ENCODE peak calls at places on chromosomes 13 and 19, in eight cellular contexts. W, F, U, O, B, X, Q and S are unnamed samples.

GRCh38 chr19:54189020-54189667 is at the start of gene MBOAT7:
- ATAC-seq in W (peak; percentile 7), F (peak; percentile 9), U (no peak), O (peak; percentile 25), B (peak; percentile 3), X (peak; percentile 8), Q (peak; percentile 4), S (peak; percentile 35)

GRCh38 chr19:33269016-33269415 is 33.3 kb downstream of the CEBPA start:
- ATAC-seq in W (no peak), F (no peak), U (no peak), O (no peak), B (no peak), X (no peak), Q (no peak), S (no peak)

GRCh38 chr19:2176336-2176994 is 12.7 kb downstream of the DOT1L start:
- ATAC-seq in W (peak; percentile 65), F (no peak), U (no peak), O (peak; percentile 90), B (no peak), X (no peak), Q (no peak), S (no peak)

GRCh38 chr13:76223565-76223964 is 587.4 kb downstream of the LMO7 start:
- ATAC-seq in W (peak; percentile 81), F (no peak), U (no peak), O (no peak), B (no peak), X (no peak), Q (no peak), S (no peak)

GRCh38 chr19:45804959-45805230 is 10.2 kb downstream of the RSPH6A start:
- ATAC-seq in W (no peak), F (no peak), U (no peak), O (no peak), B (no peak), X (no peak), Q (no peak), S (no peak)

GRCh38 chr19:51489113-51489512 is 10.8 kb downstream of the CEACAM18 start:
- ATAC-seq in W (no peak), F (no peak), U (no peak), O (no peak), B (peak; percentile 89), X (no peak), Q (no peak), S (no peak)

GRCh38 chr13:36157475-36157874 is 26.3 kb upstream of the DCLK1 start:
- ATAC-seq in W (no peak), F (peak; percentile 77), U (no peak), O (no peak), B (no peak), X (no peak), Q (no peak), S (no peak)

GRCh38 chr13:49371943-49372636 is 71.8 kb downstream of the CAB39L start:
- ATAC-seq in W (no peak), F (no peak), U (peak; percentile 56), O (no peak), B (no peak), X (no peak), Q (peak; percentile 33), S (peak; percentile 47)

GRCh38 chr19:45499196-45500180 is 1.2 kb downstream of the PPM1N start:
- ATAC-seq in W (peak; percentile 29), F (no peak), U (peak; percentile 21), O (peak; percentile 13), B (peak; percentile 47), X (no peak), Q (peak; percentile 24), S (peak; percentile 3)

GRCh38 chr19:17721821-17722220 is 2.5 kb downstream of the MAP1S start:
- ATAC-seq in W (peak; percentile 67), F (no peak), U (no peak), O (peak; percentile 52), B (peak; percentile 8), X (no peak), Q (no peak), S (no peak)

GRCh38 chr19:29714953-29715694 is at the start of gene C19orf12:
- ATAC-seq in W (peak; percentile 89), F (peak; percentile 87), U (peak; percentile 54), O (peak; percentile 93), B (peak; percentile 74), X (peak; percentile 86), Q (peak; percentile 53), S (peak; percentile 88)

GRCh38 chr19:35272954-35273649 is 4.3 kb downstream of the USF2 start:
- ATAC-seq in W (no peak), F (no peak), U (no peak), O (no peak), B (no peak), X (no peak), Q (no peak), S (no peak)

GRCh38 chr13:89076622-89077021 is 1405.5 kb downstream of the SLITRK5 start:
- ATAC-seq in W (no peak), F (no peak), U (no peak), O (no peak), B (no peak), X (no peak), Q (no peak), S (no peak)

GRCh38 chr13:22596157-22596863 is 584.5 kb upstream of the SGCG start:
- ATAC-seq in W (no peak), F (no peak), U (no peak), O (no peak), B (no peak), X (no peak), Q (no peak), S (no peak)

GRCh38 chr19:34512254-34512796 is 30.8 kb downstream of the WTIP start:
- ATAC-seq in W (peak; percentile 34), F (no peak), U (no peak), O (no peak), B (no peak), X (no peak), Q (no peak), S (peak; percentile 31)

GRCh38 chr13:23695196-23695595 is 125.0 kb downstream of the TNFRSF19 start:
- ATAC-seq in W (peak; percentile 59), F (no peak), U (no peak), O (no peak), B (no peak), X (no peak), Q (no peak), S (peak; percentile 2)

GRCh38 chr13:98478134-98479129 is 98.5 kb downstream of the STK24 start:
- ATAC-seq in W (no peak), F (no peak), U (no peak), O (no peak), B (peak; percentile 8), X (no peak), Q (no peak), S (peak; percentile 63)

GRCh38 chr19:34480971-34481821 is at the start of gene WTIP:
- ATAC-seq in W (peak; percentile 82), F (peak; percentile 81), U (no peak), O (peak; percentile 89), B (no peak), X (peak; percentile 91), Q (no peak), S (no peak)

GRCh38 chr13:114131581-114132418 is 623 bp downstream of the RASA3 start:
- ATAC-seq in W (peak; percentile 42), F (peak; percentile 39), U (peak; percentile 8), O (peak; percentile 35), B (no peak), X (peak; percentile 24), Q (peak; percentile 9), S (peak; percentile 2)

GRCh38 chr13:39051157-39051556 is 12.9 kb downstream of the NHLRC3 start:
- ATAC-seq in W (no peak), F (no peak), U (no peak), O (no peak), B (no peak), X (no peak), Q (no peak), S (no peak)

GRCh38 chr19:10981496-10981895 is 20.7 kb downstream of the SMARCA4 start:
- ATAC-seq in W (no peak), F (no peak), U (no peak), O (no peak), B (no peak), X (no peak), Q (no peak), S (no peak)

GRCh38 chr13:93398167-93398566 is 171.6 kb downstream of the GPC6 start:
- ATAC-seq in W (no peak), F (no peak), U (no peak), O (no peak), B (no peak), X (peak; percentile 31), Q (no peak), S (no peak)

GRCh38 chr13:49340161-49340560 is 92.4 kb downstream of the CDADC1 start:
- ATAC-seq in W (no peak), F (no peak), U (no peak), O (no peak), B (no peak), X (no peak), Q (no peak), S (no peak)